ENCODE peak calls at places on chromosomes 7 and 10, in six cellular contexts. One of them, this sample, is unnamed. For H3K36me3, the result is how much of the 10 kb centered on the place peaks cover.

GRCh38 chr10:48935141-48935540 is 4.5 kb downstream of the LRRC18 start:
- DNase-seq in kidney: no peak
- DNase-seq in spleen: no peak
- DNase-seq in HCT116: no peak
- DNase-seq in heart right ventricle: no peak
- DNase-seq in OCI-LY7: no peak
- DNase-seq in this sample: no peak

GRCh38 chr10:37222046-37222445 is 96.6 kb downstream of the ANKRD30A start:
- DNase-seq in kidney: no peak
- DNase-seq in spleen: no peak
- DNase-seq in OCI-LY7: no peak
- DNase-seq in HCT116: no peak
- DNase-seq in heart right ventricle: no peak
- DNase-seq in this sample: no peak

GRCh38 chr7:49781996-49782395 is 8.6 kb downstream of the VWC2 start:
- DNase-seq in HCT116: no peak
- DNase-seq in OCI-LY7: no peak
- DNase-seq in spleen: no peak
- DNase-seq in kidney: no peak
- DNase-seq in heart right ventricle: no peak
- DNase-seq in this sample: no peak

GRCh38 chr7:121107923-121108498 is 119.5 kb downstream of the CPED1 start:
- DNase-seq in OCI-LY7: peak
- DNase-seq in kidney: no peak
- DNase-seq in spleen: no peak
- DNase-seq in HCT116: peak
- DNase-seq in heart right ventricle: no peak
- DNase-seq in this sample: no peak

GRCh38 chr10:5071411-5072198 is 22.6 kb upstream of the AKR1C3 start:
- DNase-seq in kidney: peak
- DNase-seq in heart right ventricle: peak
- DNase-seq in OCI-LY7: no peak
- DNase-seq in HCT116: no peak
- DNase-seq in spleen: no peak
- DNase-seq in this sample: no peak

GRCh38 chr10:15483215-15483970 is 112.3 kb upstream of the FAM171A1 start:
- DNase-seq in OCI-LY7: no peak
- DNase-seq in heart right ventricle: no peak
- DNase-seq in kidney: no peak
- DNase-seq in spleen: no peak
- DNase-seq in HCT116: no peak
- DNase-seq in this sample: no peak

GRCh38 chr7:138842111-138842510 is 44.1 kb upstream of the ATP6V0A4 start:
- DNase-seq in kidney: no peak
- DNase-seq in OCI-LY7: no peak
- DNase-seq in HCT116: no peak
- DNase-seq in heart right ventricle: no peak
- DNase-seq in spleen: no peak
- DNase-seq in this sample: no peak

GRCh38 chr7:149854611-149855367 is 16.6 kb downstream of the ZNF862 start:
- DNase-seq in spleen: no peak
- DNase-seq in OCI-LY7: peak
- DNase-seq in kidney: peak
- DNase-seq in heart right ventricle: peak
- DNase-seq in HCT116: peak
- DNase-seq in this sample: peak

GRCh38 chr7:151079199-151079910 is 1.3 kb downstream of the FASTK start:
- DNase-seq in HCT116: no peak
- DNase-seq in kidney: peak
- DNase-seq in heart right ventricle: no peak
- DNase-seq in spleen: peak
- DNase-seq in OCI-LY7: no peak
- DNase-seq in this sample: peak

GRCh38 chr10:17428616-17429097 is 25.7 kb downstream of the ST8SIA6 start:
- DNase-seq in heart right ventricle: no peak
- DNase-seq in OCI-LY7: no peak
- DNase-seq in spleen: peak
- DNase-seq in HCT116: no peak
- DNase-seq in kidney: no peak
- DNase-seq in this sample: no peak

GRCh38 chr7:79410345-79410744 is 43.1 kb downstream of the MAGI2 start:
- DNase-seq in HCT116: no peak
- DNase-seq in heart right ventricle: no peak
- DNase-seq in kidney: no peak
- DNase-seq in OCI-LY7: no peak
- DNase-seq in spleen: no peak
- DNase-seq in this sample: no peak

GRCh38 chr10:111439034-111439842 is 362.4 kb downstream of the ADRA2A start:
- DNase-seq in heart right ventricle: no peak
- DNase-seq in kidney: no peak
- DNase-seq in spleen: no peak
- DNase-seq in OCI-LY7: no peak
- DNase-seq in HCT116: no peak
- DNase-seq in this sample: no peak

GRCh38 chr7:41096921-41097320 is 606.0 kb downstream of the INHBA start:
- DNase-seq in HCT116: no peak
- DNase-seq in spleen: no peak
- DNase-seq in kidney: no peak
- DNase-seq in heart right ventricle: no peak
- DNase-seq in OCI-LY7: no peak
- DNase-seq in this sample: no peak

GRCh38 chr10:12367272-12367671 is 17.9 kb downstream of the CAMK1D start:
- DNase-seq in OCI-LY7: no peak
- DNase-seq in spleen: no peak
- DNase-seq in kidney: no peak
- DNase-seq in heart right ventricle: no peak
- DNase-seq in HCT116: no peak
- DNase-seq in this sample: no peak

GRCh38 chr7:102415685-102416225 is 17.6 kb upstream of the ORAI2 start:
- DNase-seq in heart right ventricle: no peak
- DNase-seq in HCT116: no peak
- DNase-seq in OCI-LY7: peak
- DNase-seq in spleen: peak
- DNase-seq in kidney: peak
- DNase-seq in this sample: no peak

GRCh38 chr7:102421706-102422105 is 11.7 kb upstream of the ORAI2 start:
- DNase-seq in heart right ventricle: no peak
- DNase-seq in kidney: no peak
- DNase-seq in spleen: no peak
- DNase-seq in HCT116: no peak
- DNase-seq in OCI-LY7: peak
- DNase-seq in this sample: no peak

GRCh38 chr7:102417105-102417504 is 16.3 kb upstream of the ORAI2 start:
- DNase-seq in HCT116: no peak
- DNase-seq in kidney: no peak
- DNase-seq in spleen: no peak
- DNase-seq in heart right ventricle: no peak
- DNase-seq in OCI-LY7: no peak
- DNase-seq in this sample: no peak

GRCh38 chr7:102416406-102416805 is 17.0 kb upstream of the ORAI2 start:
- DNase-seq in heart right ventricle: no peak
- DNase-seq in OCI-LY7: no peak
- DNase-seq in kidney: no peak
- DNase-seq in spleen: no peak
- DNase-seq in HCT116: no peak
- DNase-seq in this sample: no peak

GRCh38 chr7:102418603-102419002 is 14.8 kb upstream of the ORAI2 start:
- DNase-seq in kidney: no peak
- DNase-seq in HCT116: no peak
- DNase-seq in spleen: peak
- DNase-seq in OCI-LY7: no peak
- DNase-seq in heart right ventricle: no peak
- DNase-seq in this sample: no peak
- H3K36me3 ChIP-seq in kidney: under half
- H3K36me3 ChIP-seq in HCT116: under half
- H3K36me3 ChIP-seq in spleen: under half
- H3K36me3 ChIP-seq in OCI-LY7: half or more
- H3K36me3 ChIP-seq in heart right ventricle: under half
- H3K36me3 ChIP-seq in this sample: under half

GRCh38 chr7:116231543-116232401 is 21.4 kb downstream of the TES start:
- DNase-seq in OCI-LY7: no peak
- DNase-seq in kidney: no peak
- DNase-seq in heart right ventricle: no peak
- DNase-seq in spleen: no peak
- DNase-seq in HCT116: no peak
- DNase-seq in this sample: no peak

GRCh38 chr7:116235380-116235779 is 25.0 kb downstream of the TES start:
- DNase-seq in heart right ventricle: no peak
- DNase-seq in spleen: no peak
- DNase-seq in HCT116: no peak
- DNase-seq in kidney: no peak
- DNase-seq in OCI-LY7: no peak
- DNase-seq in this sample: no peak

GRCh38 chr7:116232402-116232749 is 22.0 kb downstream of the TES start:
- DNase-seq in heart right ventricle: no peak
- DNase-seq in OCI-LY7: no peak
- DNase-seq in spleen: no peak
- DNase-seq in HCT116: no peak
- DNase-seq in kidney: no peak
- DNase-seq in this sample: no peak

GRCh38 chr7:116234517-116235200 is 24.3 kb downstream of the TES start:
- DNase-seq in HCT116: no peak
- DNase-seq in kidney: no peak
- DNase-seq in spleen: no peak
- DNase-seq in heart right ventricle: no peak
- DNase-seq in OCI-LY7: no peak
- DNase-seq in this sample: no peak

GRCh38 chr7:116232920-116233319 is 22.6 kb downstream of the TES start:
- DNase-seq in OCI-LY7: no peak
- DNase-seq in heart right ventricle: no peak
- DNase-seq in HCT116: no peak
- DNase-seq in kidney: no peak
- DNase-seq in spleen: no peak
- DNase-seq in this sample: no peak
- H3K36me3 ChIP-seq in OCI-LY7: under half
- H3K36me3 ChIP-seq in heart right ventricle: under half
- H3K36me3 ChIP-seq in HCT116: under half
- H3K36me3 ChIP-seq in kidney: under half
- H3K36me3 ChIP-seq in spleen: under half
- H3K36me3 ChIP-seq in this sample: under half

GRCh38 chr10:93356516-93356915 is 125.6 kb downstream of the MYOF start:
- DNase-seq in kidney: no peak
- DNase-seq in spleen: no peak
- DNase-seq in OCI-LY7: no peak
- DNase-seq in HCT116: no peak
- DNase-seq in heart right ventricle: no peak
- DNase-seq in this sample: no peak

GRCh38 chr10:93352638-93353383 is 129.3 kb downstream of the MYOF start:
- DNase-seq in HCT116: no peak
- DNase-seq in OCI-LY7: peak
- DNase-seq in spleen: no peak
- DNase-seq in kidney: no peak
- DNase-seq in heart right ventricle: no peak
- DNase-seq in this sample: no peak

DNA sequence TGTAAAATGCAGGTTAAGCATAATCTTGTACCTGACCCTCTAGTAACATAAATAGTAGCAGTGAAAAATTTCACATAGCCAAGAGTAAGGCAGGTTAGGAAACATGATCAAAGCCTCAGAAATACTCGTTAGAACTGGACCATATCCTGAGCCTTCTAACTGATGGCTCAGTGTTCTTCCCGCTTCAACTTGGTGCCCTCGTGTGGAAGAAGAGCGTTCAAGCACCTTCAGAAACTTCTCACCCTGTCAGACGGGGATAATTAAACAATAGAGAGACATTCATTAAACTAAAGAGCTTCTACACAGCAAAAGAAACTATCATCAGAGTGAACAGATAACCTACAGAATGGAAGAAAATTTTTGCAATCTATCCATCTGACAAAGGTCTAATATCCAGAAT is 124.5 kb downstream of the MYOF start:
- DNase-seq in OCI-LY7: peak
- DNase-seq in heart right ventricle: no peak
- DNase-seq in HCT116: no peak
- DNase-seq in kidney: no peak
- DNase-seq in spleen: no peak
- DNase-seq in this sample: no peak
- H3K36me3 ChIP-seq in OCI-LY7: under half
- H3K36me3 ChIP-seq in heart right ventricle: under half
- H3K36me3 ChIP-seq in HCT116: half or more
- H3K36me3 ChIP-seq in kidney: under half
- H3K36me3 ChIP-seq in spleen: under half
- H3K36me3 ChIP-seq in this sample: half or more

GRCh38 chr7:29924006-29924405 is 65.6 kb downstream of the SCRN1 start:
- DNase-seq in OCI-LY7: no peak
- DNase-seq in kidney: no peak
- DNase-seq in heart right ventricle: no peak
- DNase-seq in HCT116: no peak
- DNase-seq in spleen: no peak
- DNase-seq in this sample: no peak
- H3K36me3 ChIP-seq in OCI-LY7: under half
- H3K36me3 ChIP-seq in kidney: under half
- H3K36me3 ChIP-seq in heart right ventricle: under half
- H3K36me3 ChIP-seq in HCT116: under half
- H3K36me3 ChIP-seq in spleen: under half
- H3K36me3 ChIP-seq in this sample: under half